ENCODE peak calls at places on chromosomes 7 and 10, in six cellular contexts. One of them, this sample, is unnamed. For H3K4me1, the result is how much of the 10 kb centered on the place peaks cover.

GRCh38 chr7:70764004-70764691 is 367.8 kb upstream of the GALNT17 start:
- DNase-seq in heart left ventricle: no peak
- DNase-seq in GM23338: no peak
- DNase-seq in GM23248: no peak
- DNase-seq in fibroblast of lung: no peak
- DNase-seq in mammary epithelial cell: no peak
- DNase-seq in this sample: no peak

GRCh38 chr10:62031522-62031921 is 130.0 kb downstream of the ARID5B start:
- DNase-seq in GM23248: no peak
- DNase-seq in heart left ventricle: no peak
- DNase-seq in mammary epithelial cell: no peak
- DNase-seq in GM23338: no peak
- DNase-seq in fibroblast of lung: no peak
- DNase-seq in this sample: no peak

GRCh38 chr10:13414855-13415254 is 66.8 kb upstream of the SEPHS1 start:
- DNase-seq in GM23338: peak
- DNase-seq in GM23248: peak
- DNase-seq in mammary epithelial cell: peak
- DNase-seq in fibroblast of lung: peak
- DNase-seq in heart left ventricle: no peak
- DNase-seq in this sample: no peak

GRCh38 chr7:100983451-100984187 is 14.3 kb downstream of the MUC12 start:
- DNase-seq in GM23338: no peak
- DNase-seq in GM23248: peak
- DNase-seq in fibroblast of lung: peak
- DNase-seq in mammary epithelial cell: peak
- DNase-seq in heart left ventricle: no peak
- DNase-seq in this sample: no peak

GRCh38 chr10:34137955-34138354 is 677.1 kb downstream of the PARD3 start:
- DNase-seq in heart left ventricle: no peak
- DNase-seq in fibroblast of lung: no peak
- DNase-seq in GM23248: no peak
- DNase-seq in GM23338: no peak
- DNase-seq in mammary epithelial cell: peak
- DNase-seq in this sample: no peak

GRCh38 chr10:43226441-43226840 is 40.4 kb downstream of the RASGEF1A start:
- DNase-seq in fibroblast of lung: no peak
- DNase-seq in GM23248: no peak
- DNase-seq in heart left ventricle: no peak
- DNase-seq in GM23338: no peak
- DNase-seq in mammary epithelial cell: no peak
- DNase-seq in this sample: no peak

GRCh38 chr10:77702166-77702565 is 64.6 kb upstream of the KCNMA1 start:
- DNase-seq in GM23248: peak
- DNase-seq in fibroblast of lung: peak
- DNase-seq in GM23338: no peak
- DNase-seq in mammary epithelial cell: peak
- DNase-seq in heart left ventricle: no peak
- DNase-seq in this sample: no peak

GRCh38 chr10:86960003-86960862 is 1.8 kb downstream of the SNCG start:
- DNase-seq in fibroblast of lung: peak
- DNase-seq in mammary epithelial cell: peak
- DNase-seq in GM23248: peak
- DNase-seq in heart left ventricle: peak
- DNase-seq in GM23338: peak
- DNase-seq in this sample: peak

GRCh38 chr7:55939514-55940123 is 12.1 kb upstream of the MRPS17 start:
- DNase-seq in GM23338: no peak
- DNase-seq in heart left ventricle: no peak
- DNase-seq in GM23248: no peak
- DNase-seq in fibroblast of lung: no peak
- DNase-seq in mammary epithelial cell: no peak
- DNase-seq in this sample: no peak

GRCh38 chr10:69337312-69338132 is 59.2 kb downstream of the HK1 start:
- DNase-seq in fibroblast of lung: peak
- DNase-seq in GM23248: peak
- DNase-seq in mammary epithelial cell: peak
- DNase-seq in GM23338: peak
- DNase-seq in heart left ventricle: peak
- DNase-seq in this sample: no peak

GRCh38 chr7:141074997-141075396 is 1.1 kb downstream of the TMEM178B start:
- DNase-seq in GM23248: no peak
- DNase-seq in GM23338: no peak
- DNase-seq in heart left ventricle: no peak
- DNase-seq in mammary epithelial cell: no peak
- DNase-seq in fibroblast of lung: no peak
- DNase-seq in this sample: no peak
- H3K4me1 ChIP-seq in GM23248: under half
- H3K4me1 ChIP-seq in GM23338: under half
- H3K4me1 ChIP-seq in heart left ventricle: under half
- H3K4me1 ChIP-seq in mammary epithelial cell: under half
- H3K4me1 ChIP-seq in fibroblast of lung: under half
- H3K4me1 ChIP-seq in this sample: under half

GRCh38 chr10:71773221-71773971 is at the start of gene VSIR:
- DNase-seq in mammary epithelial cell: peak
- DNase-seq in GM23338: peak
- DNase-seq in GM23248: peak
- DNase-seq in fibroblast of lung: peak
- DNase-seq in heart left ventricle: peak
- DNase-seq in this sample: peak
- H3K4me1 ChIP-seq in mammary epithelial cell: under half
- H3K4me1 ChIP-seq in GM23338: under half
- H3K4me1 ChIP-seq in GM23248: under half
- H3K4me1 ChIP-seq in fibroblast of lung: under half
- H3K4me1 ChIP-seq in heart left ventricle: half or more
- H3K4me1 ChIP-seq in this sample: half or more

GRCh38 chr7:27737591-27737990 is 2.4 kb upstream of the TAX1BP1 start:
- DNase-seq in heart left ventricle: no peak
- DNase-seq in fibroblast of lung: no peak
- DNase-seq in mammary epithelial cell: no peak
- DNase-seq in GM23248: no peak
- DNase-seq in GM23338: no peak
- DNase-seq in this sample: no peak
- H3K4me1 ChIP-seq in heart left ventricle: under half
- H3K4me1 ChIP-seq in fibroblast of lung: under half
- H3K4me1 ChIP-seq in mammary epithelial cell: under half
- H3K4me1 ChIP-seq in GM23248: under half
- H3K4me1 ChIP-seq in GM23338: under half
- H3K4me1 ChIP-seq in this sample: under half

GRCh38 chr10:132912685-132913558 is 29.4 kb downstream of the CFAP46 start:
- DNase-seq in GM23338: peak
- DNase-seq in heart left ventricle: no peak
- DNase-seq in fibroblast of lung: no peak
- DNase-seq in mammary epithelial cell: no peak
- DNase-seq in GM23248: no peak
- DNase-seq in this sample: no peak

GRCh38 chr10:132916421-132916841 is 25.9 kb downstream of the CFAP46 start:
- DNase-seq in GM23248: no peak
- DNase-seq in mammary epithelial cell: no peak
- DNase-seq in GM23338: no peak
- DNase-seq in fibroblast of lung: no peak
- DNase-seq in heart left ventricle: no peak
- DNase-seq in this sample: no peak

GRCh38 chr10:132915411-132915810 is 27.0 kb downstream of the CFAP46 start:
- DNase-seq in fibroblast of lung: no peak
- DNase-seq in GM23338: no peak
- DNase-seq in mammary epithelial cell: no peak
- DNase-seq in heart left ventricle: no peak
- DNase-seq in GM23248: no peak
- DNase-seq in this sample: no peak

GRCh38 chr10:132913559-132914115 is 28.7 kb downstream of the CFAP46 start:
- DNase-seq in mammary epithelial cell: no peak
- DNase-seq in GM23248: no peak
- DNase-seq in fibroblast of lung: no peak
- DNase-seq in GM23338: no peak
- DNase-seq in heart left ventricle: no peak
- DNase-seq in this sample: no peak

DNA sequence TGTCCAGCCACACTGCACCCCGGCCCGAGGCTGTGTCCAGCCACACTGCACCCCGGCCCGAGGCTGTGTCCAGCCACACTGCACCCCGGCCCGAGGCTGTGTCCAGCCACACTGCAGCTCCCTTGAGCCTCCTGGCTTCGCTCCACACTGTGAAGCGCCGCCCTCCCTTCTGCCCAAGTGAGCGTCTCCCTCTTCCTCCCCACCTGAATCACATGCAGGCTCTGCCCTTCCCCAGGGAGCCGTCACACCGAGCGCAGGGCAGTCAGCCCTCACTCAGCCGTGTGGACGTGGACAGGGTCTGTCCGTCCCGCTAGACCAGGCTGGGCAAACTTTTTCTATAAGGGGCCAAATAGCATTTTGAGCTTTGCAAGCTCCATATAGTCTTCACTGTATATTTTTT is 27.6 kb downstream of the CFAP46 start:
- DNase-seq in fibroblast of lung: no peak
- DNase-seq in GM23338: no peak
- DNase-seq in heart left ventricle: no peak
- DNase-seq in GM23248: no peak
- DNase-seq in mammary epithelial cell: no peak
- DNase-seq in this sample: no peak
- H3K4me1 ChIP-seq in fibroblast of lung: under half
- H3K4me1 ChIP-seq in GM23338: under half
- H3K4me1 ChIP-seq in heart left ventricle: under half
- H3K4me1 ChIP-seq in GM23248: under half
- H3K4me1 ChIP-seq in mammary epithelial cell: under half
- H3K4me1 ChIP-seq in this sample: under half

GRCh38 chr7:11341285-11341944 is 367.7 kb downstream of the PHF14 start:
- DNase-seq in heart left ventricle: no peak
- DNase-seq in GM23248: peak
- DNase-seq in GM23338: peak
- DNase-seq in fibroblast of lung: peak
- DNase-seq in mammary epithelial cell: no peak
- DNase-seq in this sample: no peak
- H3K4me1 ChIP-seq in heart left ventricle: under half
- H3K4me1 ChIP-seq in GM23248: under half
- H3K4me1 ChIP-seq in GM23338: under half
- H3K4me1 ChIP-seq in fibroblast of lung: under half
- H3K4me1 ChIP-seq in mammary epithelial cell: under half
- H3K4me1 ChIP-seq in this sample: under half